ENCODE peak calls at places on chromosomes 3 and 15, in seven cellular contexts. A is activated T-cell treated with anti-CD3 and anti-CD28 coated beads, Interleukin-2, amount 50 U/mL, for 24 hours; L is activated CD4-positive, alpha-beta T cell treated with anti-CD3 and anti-CD28 coated beads, Interleukin-2, amount 50 U/mL, for 24 hours; M is GM04504; T is caudate nucleus; Q is activated CD8-positive, alpha-beta memory T cell treated with anti-CD3 and anti-CD28 coated beads for 24 hours; R is mammary epithelial cell. E is an unnamed sample.

GRCh38 chr3:192042116-192042515 is 581.2 kb downstream of the PYDC2 start:
- DNase-seq in A (no peak), L (no peak), M (no peak), T (no peak), Q (no peak), R (no peak), E (no peak)

GRCh38 chr3:126216416-126216815 is 36.0 kb upstream of the ALDH1L1 start:
- DNase-seq in A (no peak), L (no peak), M (no peak), T (no peak), Q (no peak), R (peak), E (no peak)

GRCh38 chr3:143224731-143225130 is 105.2 kb downstream of the CHST2 start:
- DNase-seq in A (no peak), L (no peak), M (no peak), T (no peak), Q (no peak), R (no peak), E (no peak)

GRCh38 chr3:32872487-32873382 is 54.9 kb downstream of the TRIM71 start:
- DNase-seq in A (no peak), L (no peak), M (no peak), T (no peak), Q (no peak), R (no peak), E (peak)

GRCh38 chr15:68368731-68369435 is 63.1 kb downstream of the ITGA11 start:
- DNase-seq in A (no peak), L (no peak), M (no peak), T (no peak), Q (no peak), R (no peak), E (no peak)

GRCh38 chr3:151135548-151136337 is 50.3 kb downstream of the MED12L start:
- DNase-seq in A (peak), L (no peak), M (no peak), T (no peak), Q (peak), R (no peak), E (no peak)

GRCh38 chr3:185076219-185076618 is 76.6 kb downstream of the C3orf70 start:
- DNase-seq in A (no peak), L (no peak), M (no peak), T (no peak), Q (no peak), R (no peak), E (no peak)

GRCh38 chr15:72285927-72286516 is 13.7 kb upstream of the PARP6 start:
- DNase-seq in A (peak), L (no peak), M (no peak), T (no peak), Q (peak), R (no peak), E (no peak)

GRCh38 chr3:141939759-141940158 is 63.3 kb downstream of the ATP1B3 start:
- DNase-seq in A (no peak), L (no peak), M (no peak), T (no peak), Q (peak), R (no peak), E (no peak)

GRCh38 chr15:31278544-31279220 is 48.0 kb upstream of the KLF13 start:
- DNase-seq in A (no peak), L (no peak), M (no peak), T (no peak), Q (no peak), R (no peak), E (no peak)

GRCh38 chr3:114103181-114103580 is 46.6 kb downstream of the QTRT2 start:
- DNase-seq in A (no peak), L (no peak), M (no peak), T (no peak), Q (no peak), R (no peak), E (no peak)

GRCh38 chr3:151169700-151170224 is 33.3 kb downstream of the GPR171 start:
- DNase-seq in A (peak), L (no peak), M (no peak), T (no peak), Q (peak), R (peak), E (no peak)

GRCh38 chr15:35646790-35647189 is 100.8 kb upstream of the DPH6 start:
- DNase-seq in A (no peak), L (no peak), M (no peak), T (no peak), Q (no peak), R (no peak), E (no peak)